ENCODE peak calls at places on chromosomes 13 and 19, in four cellular contexts. I is tibial nerve, V is stomach, D is esophagus squamous epithelium. J is an unnamed sample.

GRCh38 chr19:38596057-38596981 is 21.4 kb downstream of the MAP4K1 start:
- DNase-seq in D (no peak), V (peak), I (no peak), J (no peak)

GRCh38 chr19:46404039-46404883 is 9.1 kb downstream of the CCDC8 start:
- DNase-seq in V (peak), I (peak), D (no peak), J (no peak)

GRCh38 chr13:20960663-20961309 is 58.2 kb upstream of the XPO4 start:
- DNase-seq in V (no peak), I (no peak), D (no peak), J (peak)

GRCh38 chr13:80979035-80979641 is 638.2 kb upstream of the SPRY2 start:
- DNase-seq in I (peak), D (no peak), V (peak), J (no peak)

GRCh38 chr19:16585808-16586476 is 13.7 kb upstream of the SLC35E1 start:
- DNase-seq in I (no peak), V (no peak), D (no peak), J (no peak)

GRCh38 chr19:31260171-31260933 is 88.9 kb downstream of the TSHZ3 start:
- DNase-seq in D (no peak), I (no peak), V (peak), J (no peak)

GRCh38 chr19:39341720-39342604 is at the start of gene SAMD4B:
- DNase-seq in I (peak), D (peak), V (peak), J (peak)

GRCh38 chr13:101307181-101307701 is 109.1 kb downstream of the NALCN start:
- DNase-seq in D (no peak), V (no peak), I (no peak), J (no peak)

GRCh38 chr19:24099829-24100228 is 12.8 kb downstream of the ZNF254 start:
- DNase-seq in V (no peak), I (no peak), D (no peak), J (no peak)

GRCh38 chr19:31627824-31628223 is 278.6 kb upstream of the TSHZ3 start:
- DNase-seq in V (no peak), I (no peak), D (no peak), J (no peak)

GRCh38 chr13:26048745-26049144 is 3.1 kb downstream of the SHISA2 start:
- DNase-seq in D (no peak), I (no peak), V (no peak), J (no peak)

GRCh38 chr13:106859505-106859904 is 291.6 kb upstream of the ARGLU1 start:
- DNase-seq in V (no peak), I (no peak), D (no peak), J (no peak)

GRCh38 chr13:31046711-31047279 is 114.3 kb downstream of the TEX26 start:
- DNase-seq in V (no peak), D (no peak), I (no peak), J (peak)

GRCh38 chr19:48625891-48626327 is 6.6 kb downstream of the SPHK2 start:
- DNase-seq in V (no peak), I (no peak), D (no peak), J (no peak)

GRCh38 chr13:98556968-98557591 is 19.8 kb downstream of the STK24 start:
- DNase-seq in V (peak), I (no peak), D (no peak), J (peak)

GRCh38 chr19:53432088-53432661 is 391 bp downstream of the ZNF761 start:
- DNase-seq in D (no peak), I (no peak), V (peak), J (peak)

GRCh38 chr13:75181906-75182305 is 300.1 kb downstream of the TBC1D4 start:
- DNase-seq in V (no peak), D (no peak), I (no peak), J (no peak)

GRCh38 chr19:15358918-15359317 is 20.7 kb downstream of the AKAP8 start:
- DNase-seq in V (no peak), I (no peak), D (no peak), J (no peak)

GRCh38 chr19:15353908-15354307 is 21.6 kb upstream of the BRD4 start:
- DNase-seq in D (no peak), I (no peak), V (no peak), J (no peak)

GRCh38 chr19:15357906-15358305 is 21.7 kb downstream of the AKAP8 start:
- DNase-seq in D (no peak), I (no peak), V (no peak), J (no peak)

GRCh38 chr19:15354557-15355296 is 22.4 kb upstream of the BRD4 start:
- DNase-seq in V (no peak), D (no peak), I (no peak), J (no peak)
- TF ChIP-seq POLR2A in V (no peak), D (no peak), I (no peak), J (no peak)

GRCh38 chr19:11041966-11042627 is 47.2 kb upstream of the LDLR start:
- DNase-seq in V (peak), D (no peak), I (no peak), J (no peak)
- H3K4me3 ChIP-seq in V (no peak), D (no peak), I (no peak), J (no peak)

GRCh38 chr19:54923276-54923675 is 17.3 kb downstream of the NCR1 start:
- DNase-seq in V (no peak), I (no peak), D (no peak), J (no peak)

DNA sequence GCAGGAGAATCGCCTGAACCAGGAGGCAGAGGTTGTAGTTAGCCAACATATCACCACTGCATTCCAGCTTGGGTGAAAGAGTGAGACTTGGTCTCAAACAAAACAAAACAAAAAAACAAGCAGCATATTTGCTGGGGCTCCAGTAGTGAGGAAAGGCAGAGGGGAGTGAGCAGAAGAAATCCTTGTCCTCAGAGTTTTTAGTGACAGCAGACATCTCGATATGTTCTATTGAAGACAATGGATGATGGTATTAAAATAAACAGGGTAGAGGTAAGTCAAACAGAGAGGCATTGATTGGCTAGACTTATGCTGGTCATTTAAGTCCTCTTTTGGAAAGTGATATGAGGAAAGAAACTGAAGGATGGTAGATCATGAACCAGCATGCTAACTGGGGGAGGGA is 19.0 kb downstream of the NLRP7 start:
- DNase-seq in I (no peak), V (no peak), D (no peak), J (no peak)
- TF ChIP-seq CTCF in I (no peak), V (no peak), D (no peak), J (no peak)

DNA sequence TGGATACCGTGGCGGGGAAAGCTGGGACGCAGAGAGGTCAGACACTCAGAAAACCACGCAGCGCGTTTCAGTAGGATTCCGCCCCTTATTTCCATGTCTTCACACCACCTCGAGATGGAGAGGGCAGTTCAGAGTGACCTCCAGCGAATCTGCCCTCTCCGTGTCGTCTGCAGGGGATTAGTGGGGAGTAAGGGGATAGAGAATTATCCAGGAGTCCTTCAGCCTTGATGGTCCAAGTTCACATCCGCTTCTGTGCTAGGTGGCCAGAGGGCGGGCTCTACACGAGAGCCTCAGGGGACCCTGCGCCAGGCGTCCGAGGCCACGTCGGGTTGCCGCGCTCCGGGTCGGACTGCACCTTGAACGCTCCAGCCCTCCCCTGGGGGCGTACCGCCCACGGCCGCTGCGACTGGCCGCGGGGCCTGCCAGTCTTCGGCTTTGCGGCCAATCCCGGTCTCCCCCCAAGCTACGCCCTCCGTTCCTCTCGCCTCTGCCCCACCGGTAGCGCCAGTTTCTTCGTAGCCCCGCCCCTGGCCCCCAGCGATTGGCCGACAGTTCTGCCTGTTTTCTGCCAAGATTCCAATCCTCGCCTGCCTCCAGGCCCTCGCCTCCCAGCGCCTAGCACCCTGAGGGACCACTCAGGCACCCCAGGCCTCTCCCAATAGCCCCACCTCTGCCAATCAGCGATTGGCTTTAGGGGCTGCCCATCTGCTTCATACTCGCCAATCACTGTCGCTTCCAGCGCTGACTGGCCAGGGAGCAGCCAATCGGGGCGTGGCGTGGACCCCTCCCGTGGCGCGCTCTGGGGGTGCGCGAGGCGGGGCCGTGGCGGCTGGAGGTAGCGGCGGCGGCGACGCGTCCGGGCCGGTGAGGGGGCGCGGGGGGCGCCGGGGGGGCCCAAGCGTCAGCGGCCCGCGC is at the start of gene SLC25A42:
- DNase-seq in D (peak), I (peak), V (peak), J (peak)
- TF ChIP-seq POLR2A in D (peak), I (peak), V (no peak), J (no peak)

GRCh38 chr19:10338940-10339339 is 484 bp downstream of the ICAM3 start:
- DNase-seq in V (no peak), D (no peak), I (no peak), J (no peak)
- H3K4me3 ChIP-seq in V (peak), D (no peak), I (peak), J (no peak)

GRCh38 chr13:42041684-42042035 is 6.8 kb upstream of the DGKH start:
- DNase-seq in D (no peak), I (peak), V (peak), J (peak)
- TF ChIP-seq CTCF in D (peak), I (peak), V (peak), J (no peak)